ENCODE peak calls at places on chromosomes 7 and 10, in eight cellular contexts. One of them, this sample, is unnamed.

GRCh38 chr7:151311294-151311864 is 30.2 kb upstream of the NUB1 start:
- DNase-seq in GM12891: no peak
- DNase-seq in sigmoid colon: no peak
- DNase-seq in HCT116: no peak
- DNase-seq in suprapubic skin: no peak
- DNase-seq in H1: no peak
- DNase-seq in GM12892: no peak
- DNase-seq in endothelial cell of umbilical vein: no peak
- DNase-seq in this sample: peak

GRCh38 chr10:1404953-1405260 is 332.4 kb downstream of the ADARB2 start:
- DNase-seq in sigmoid colon: no peak
- DNase-seq in endothelial cell of umbilical vein: no peak
- DNase-seq in suprapubic skin: no peak
- DNase-seq in H1: peak
- DNase-seq in GM12892: no peak
- DNase-seq in GM12891: no peak
- DNase-seq in HCT116: no peak
- DNase-seq in this sample: no peak

GRCh38 chr7:36739351-36739750 is 15.1 kb upstream of the AOAH start:
- DNase-seq in GM12892: no peak
- DNase-seq in sigmoid colon: no peak
- DNase-seq in H1: no peak
- DNase-seq in HCT116: no peak
- DNase-seq in endothelial cell of umbilical vein: no peak
- DNase-seq in suprapubic skin: no peak
- DNase-seq in GM12891: no peak
- DNase-seq in this sample: no peak

GRCh38 chr7:107220356-107220755 is 51.6 kb downstream of the HBP1 start:
- DNase-seq in GM12891: no peak
- DNase-seq in suprapubic skin: no peak
- DNase-seq in sigmoid colon: no peak
- DNase-seq in HCT116: no peak
- DNase-seq in H1: no peak
- DNase-seq in GM12892: no peak
- DNase-seq in endothelial cell of umbilical vein: no peak
- DNase-seq in this sample: no peak

GRCh38 chr10:3805791-3806381 is 20.9 kb upstream of the KLF6 start:
- DNase-seq in suprapubic skin: no peak
- DNase-seq in GM12892: no peak
- DNase-seq in HCT116: peak
- DNase-seq in endothelial cell of umbilical vein: peak
- DNase-seq in H1: no peak
- DNase-seq in sigmoid colon: peak
- DNase-seq in GM12891: no peak
- DNase-seq in this sample: no peak

GRCh38 chr7:12389089-12389700 is 14.5 kb downstream of the VWDE start:
- DNase-seq in H1: no peak
- DNase-seq in HCT116: peak
- DNase-seq in suprapubic skin: no peak
- DNase-seq in sigmoid colon: no peak
- DNase-seq in GM12892: no peak
- DNase-seq in endothelial cell of umbilical vein: peak
- DNase-seq in GM12891: no peak
- DNase-seq in this sample: no peak

GRCh38 chr7:30472771-30473392 is 5.7 kb downstream of the NOD1 start:
- DNase-seq in GM12891: no peak
- DNase-seq in GM12892: no peak
- DNase-seq in suprapubic skin: no peak
- DNase-seq in H1: peak
- DNase-seq in endothelial cell of umbilical vein: peak
- DNase-seq in sigmoid colon: peak
- DNase-seq in HCT116: no peak
- DNase-seq in this sample: no peak

GRCh38 chr7:73909051-73909941 is 48.3 kb downstream of the TMEM270 start:
- DNase-seq in endothelial cell of umbilical vein: no peak
- DNase-seq in suprapubic skin: peak
- DNase-seq in GM12892: no peak
- DNase-seq in sigmoid colon: peak
- DNase-seq in H1: no peak
- DNase-seq in HCT116: no peak
- DNase-seq in GM12891: no peak
- DNase-seq in this sample: peak

GRCh38 chr10:112755446-112756117 is 194.5 kb upstream of the TCF7L2 start:
- DNase-seq in sigmoid colon: no peak
- DNase-seq in endothelial cell of umbilical vein: no peak
- DNase-seq in HCT116: no peak
- DNase-seq in GM12892: no peak
- DNase-seq in suprapubic skin: no peak
- DNase-seq in GM12891: no peak
- DNase-seq in H1: no peak
- DNase-seq in this sample: no peak

GRCh38 chr10:17066000-17066399 is 63.6 kb downstream of the CUBN start:
- DNase-seq in endothelial cell of umbilical vein: peak
- DNase-seq in GM12891: no peak
- DNase-seq in H1: no peak
- DNase-seq in suprapubic skin: no peak
- DNase-seq in HCT116: no peak
- DNase-seq in sigmoid colon: no peak
- DNase-seq in GM12892: no peak
- DNase-seq in this sample: no peak

GRCh38 chr10:13528875-13529713 is at the start of gene BEND7:
- DNase-seq in GM12892: peak
- DNase-seq in suprapubic skin: no peak
- DNase-seq in endothelial cell of umbilical vein: peak
- DNase-seq in sigmoid colon: no peak
- DNase-seq in HCT116: no peak
- DNase-seq in H1: peak
- DNase-seq in GM12891: peak
- DNase-seq in this sample: no peak

GRCh38 chr10:18968196-18968595 is 80.4 kb upstream of the MALRD1 start:
- DNase-seq in H1: no peak
- DNase-seq in GM12891: no peak
- DNase-seq in GM12892: no peak
- DNase-seq in endothelial cell of umbilical vein: no peak
- DNase-seq in suprapubic skin: no peak
- DNase-seq in HCT116: no peak
- DNase-seq in sigmoid colon: no peak
- DNase-seq in this sample: no peak

GRCh38 chr7:116633131-116633988 is 38.6 kb upstream of the MET start:
- DNase-seq in sigmoid colon: no peak
- DNase-seq in GM12892: no peak
- DNase-seq in H1: no peak
- DNase-seq in HCT116: no peak
- DNase-seq in endothelial cell of umbilical vein: no peak
- DNase-seq in suprapubic skin: no peak
- DNase-seq in GM12891: no peak
- DNase-seq in this sample: no peak

GRCh38 chr10:100710151-100710871 is 35.1 kb upstream of the PAX2 start:
- DNase-seq in H1: peak
- DNase-seq in GM12892: no peak
- DNase-seq in sigmoid colon: no peak
- DNase-seq in HCT116: no peak
- DNase-seq in endothelial cell of umbilical vein: no peak
- DNase-seq in suprapubic skin: no peak
- DNase-seq in GM12891: no peak
- DNase-seq in this sample: no peak

GRCh38 chr7:155618708-155619633 is 25.5 kb upstream of the RBM33 start:
- DNase-seq in HCT116: no peak
- DNase-seq in H1: no peak
- DNase-seq in suprapubic skin: no peak
- DNase-seq in sigmoid colon: no peak
- DNase-seq in GM12891: no peak
- DNase-seq in GM12892: no peak
- DNase-seq in endothelial cell of umbilical vein: no peak
- DNase-seq in this sample: no peak
- TF ChIP-seq POLR2A in HCT116: no peak
- TF ChIP-seq POLR2A in H1: no peak
- TF ChIP-seq POLR2A in suprapubic skin: no peak
- TF ChIP-seq POLR2A in sigmoid colon: no peak
- TF ChIP-seq POLR2A in GM12891: no peak
- TF ChIP-seq POLR2A in GM12892: no peak
- TF ChIP-seq POLR2A in endothelial cell of umbilical vein: no peak
- TF ChIP-seq POLR2A in this sample: no peak

DNA sequence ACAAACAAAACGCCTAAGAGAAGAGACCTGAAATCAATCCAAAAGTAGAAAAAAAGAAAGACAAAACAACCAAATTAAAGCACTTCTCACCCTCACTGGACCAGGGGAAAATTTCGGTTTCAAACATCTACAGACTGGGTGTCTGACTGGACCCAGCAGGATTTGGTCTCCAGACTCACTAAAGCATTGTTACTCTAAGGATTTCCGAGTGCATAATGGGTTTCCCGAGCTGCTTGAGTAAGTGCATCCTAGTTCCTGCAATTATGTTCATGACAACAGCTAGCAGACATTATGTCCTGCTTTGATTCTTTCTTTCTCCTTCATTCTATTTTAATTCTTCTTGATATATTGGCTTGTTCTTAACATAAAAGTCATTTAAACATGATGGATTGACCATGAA is 51.8 kb upstream of the FAM3C start:
- DNase-seq in GM12891: no peak
- DNase-seq in HCT116: no peak
- DNase-seq in endothelial cell of umbilical vein: peak
- DNase-seq in H1: no peak
- DNase-seq in sigmoid colon: no peak
- DNase-seq in GM12892: no peak
- DNase-seq in suprapubic skin: no peak
- DNase-seq in this sample: no peak
- TF ChIP-seq POLR2AphosphoS5 in GM12891: no peak
- TF ChIP-seq POLR2AphosphoS5 in HCT116: no peak
- TF ChIP-seq POLR2AphosphoS5 in endothelial cell of umbilical vein: no peak
- TF ChIP-seq POLR2AphosphoS5 in H1: no peak
- TF ChIP-seq POLR2AphosphoS5 in sigmoid colon: no peak
- TF ChIP-seq POLR2AphosphoS5 in GM12892: no peak
- TF ChIP-seq POLR2AphosphoS5 in suprapubic skin: no peak
- TF ChIP-seq POLR2AphosphoS5 in this sample: no peak

GRCh38 chr7:148806187-148806586 is 77.9 kb downstream of the EZH2 start:
- DNase-seq in suprapubic skin: no peak
- DNase-seq in GM12892: no peak
- DNase-seq in HCT116: no peak
- DNase-seq in sigmoid colon: no peak
- DNase-seq in H1: no peak
- DNase-seq in endothelial cell of umbilical vein: no peak
- DNase-seq in GM12891: no peak
- DNase-seq in this sample: no peak
- TF ChIP-seq POLR2A in suprapubic skin: no peak
- TF ChIP-seq POLR2A in GM12892: no peak
- TF ChIP-seq POLR2A in HCT116: no peak
- TF ChIP-seq POLR2A in sigmoid colon: no peak
- TF ChIP-seq POLR2A in H1: peak
- TF ChIP-seq POLR2A in endothelial cell of umbilical vein: no peak
- TF ChIP-seq POLR2A in GM12891: no peak
- TF ChIP-seq POLR2A in this sample: no peak

DNA sequence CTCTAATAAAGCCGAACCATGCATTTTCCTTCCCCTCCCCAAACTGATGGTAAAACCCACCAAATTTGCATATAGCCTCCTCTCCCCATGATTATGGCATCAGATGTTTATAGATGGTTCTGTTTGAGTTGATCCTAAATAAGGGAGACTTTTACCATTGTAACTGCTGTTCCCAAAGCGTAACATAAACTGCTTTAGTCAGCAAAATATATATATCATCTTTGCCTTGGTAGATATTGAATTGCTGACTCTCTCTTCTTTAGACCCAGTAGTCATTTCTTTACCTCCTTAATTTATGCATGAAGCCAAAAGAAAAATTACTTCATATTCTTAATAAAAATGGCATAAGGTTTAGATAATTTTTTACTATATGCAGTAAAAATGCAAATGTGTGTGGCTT is 86.2 kb upstream of the LRGUK start:
- DNase-seq in H1: no peak
- DNase-seq in GM12891: no peak
- DNase-seq in suprapubic skin: no peak
- DNase-seq in sigmoid colon: no peak
- DNase-seq in endothelial cell of umbilical vein: no peak
- DNase-seq in GM12892: no peak
- DNase-seq in HCT116: no peak
- DNase-seq in this sample: no peak
- TF ChIP-seq POLR2AphosphoS5 in H1: no peak
- TF ChIP-seq POLR2AphosphoS5 in GM12891: no peak
- TF ChIP-seq POLR2AphosphoS5 in suprapubic skin: no peak
- TF ChIP-seq POLR2AphosphoS5 in sigmoid colon: no peak
- TF ChIP-seq POLR2AphosphoS5 in endothelial cell of umbilical vein: no peak
- TF ChIP-seq POLR2AphosphoS5 in GM12892: no peak
- TF ChIP-seq POLR2AphosphoS5 in HCT116: no peak
- TF ChIP-seq POLR2AphosphoS5 in this sample: no peak

GRCh38 chr7:102429141-102429904 is 4.1 kb upstream of the ORAI2 start:
- DNase-seq in endothelial cell of umbilical vein: no peak
- DNase-seq in HCT116: no peak
- DNase-seq in H1: no peak
- DNase-seq in GM12892: no peak
- DNase-seq in suprapubic skin: no peak
- DNase-seq in GM12891: no peak
- DNase-seq in sigmoid colon: no peak
- DNase-seq in this sample: no peak

GRCh38 chr7:102426268-102427031 is 6.9 kb upstream of the ORAI2 start:
- DNase-seq in GM12891: no peak
- DNase-seq in HCT116: no peak
- DNase-seq in sigmoid colon: no peak
- DNase-seq in suprapubic skin: no peak
- DNase-seq in H1: no peak
- DNase-seq in endothelial cell of umbilical vein: no peak
- DNase-seq in GM12892: peak
- DNase-seq in this sample: no peak

GRCh38 chr7:102424129-102424551 is 9.2 kb upstream of the ORAI2 start:
- DNase-seq in GM12892: no peak
- DNase-seq in H1: no peak
- DNase-seq in sigmoid colon: no peak
- DNase-seq in HCT116: no peak
- DNase-seq in endothelial cell of umbilical vein: no peak
- DNase-seq in suprapubic skin: no peak
- DNase-seq in GM12891: no peak
- DNase-seq in this sample: no peak

GRCh38 chr7:102424787-102425218 is 8.6 kb upstream of the ORAI2 start:
- DNase-seq in GM12891: no peak
- DNase-seq in GM12892: no peak
- DNase-seq in H1: no peak
- DNase-seq in sigmoid colon: no peak
- DNase-seq in HCT116: no peak
- DNase-seq in endothelial cell of umbilical vein: no peak
- DNase-seq in suprapubic skin: no peak
- DNase-seq in this sample: no peak

GRCh38 chr7:102425639-102426267 is 7.6 kb upstream of the ORAI2 start:
- DNase-seq in HCT116: no peak
- DNase-seq in GM12892: peak
- DNase-seq in sigmoid colon: no peak
- DNase-seq in GM12891: peak
- DNase-seq in endothelial cell of umbilical vein: no peak
- DNase-seq in H1: no peak
- DNase-seq in suprapubic skin: no peak
- DNase-seq in this sample: no peak
- TF ChIP-seq POLR2A in HCT116: no peak
- TF ChIP-seq POLR2A in GM12892: peak
- TF ChIP-seq POLR2A in sigmoid colon: no peak
- TF ChIP-seq POLR2A in GM12891: peak
- TF ChIP-seq POLR2A in endothelial cell of umbilical vein: no peak
- TF ChIP-seq POLR2A in H1: no peak
- TF ChIP-seq POLR2A in suprapubic skin: no peak
- TF ChIP-seq POLR2A in this sample: no peak